ENCODE peak calls at places on chromosomes 7 and 10, in four cellular contexts. F is fibroblast of pulmonary artery, S is psoas muscle, E is H1. D is an unnamed sample.

GRCh38 chr7:156668130-156668741 is 27.7 kb downstream of the RNF32 start:
- DNase-seq in F (no peak), S (no peak), E (no peak), D (no peak)

GRCh38 chr10:102546606-102547310 is 43.0 kb downstream of the SUFU start:
- DNase-seq in F (no peak), S (no peak), E (no peak), D (no peak)

GRCh38 chr10:7211857-7212577 is 198.8 kb downstream of the SFMBT2 start:
- DNase-seq in F (no peak), S (no peak), E (no peak), D (no peak)

GRCh38 chr10:100519321-100520051 is at the start of gene SEC31B:
- DNase-seq in F (no peak), S (peak), E (no peak), D (no peak)

GRCh38 chr10:132477398-132478340 is 59.9 kb upstream of the INPP5A start:
- DNase-seq in F (no peak), S (no peak), E (no peak), D (no peak)

GRCh38 chr10:117783698-117784395 is 241.3 kb downstream of the EMX2 start:
- DNase-seq in F (no peak), S (no peak), E (no peak), D (no peak)

GRCh38 chr7:33909312-33909711 is 4.0 kb downstream of the BMPER start:
- DNase-seq in F (no peak), S (no peak), E (no peak), D (no peak)

GRCh38 chr10:117603726-117604125 is 61.2 kb downstream of the EMX2 start:
- DNase-seq in F (no peak), S (no peak), E (no peak), D (no peak)

GRCh38 chr7:158812684-158813083 is 16.6 kb downstream of the ESYT2 start:
- DNase-seq in F (no peak), S (no peak), E (no peak), D (no peak)

GRCh38 chr10:16776896-16777295 is 40.3 kb downstream of the RSU1 start:
- DNase-seq in F (peak), S (no peak), E (no peak), D (peak)

GRCh38 chr10:8073696-8074416 is 19.4 kb downstream of the GATA3 start:
- DNase-seq in F (no peak), S (no peak), E (no peak), D (no peak)

GRCh38 chr7:19773361-19773760 is at the start of gene TMEM196:
- DNase-seq in F (no peak), S (no peak), E (no peak), D (no peak)

GRCh38 chr7:130367836-130368235 is 12.5 kb upstream of the CPA1 start:
- DNase-seq in F (no peak), S (no peak), E (no peak), D (no peak)

GRCh38 chr10:103545366-103545765 is 51.9 kb downstream of the NEURL1 start:
- DNase-seq in F (no peak), S (no peak), E (no peak), D (no peak)

GRCh38 chr7:29189743-29190201 is 4.8 kb upstream of the CHN2 start:
- DNase-seq in F (peak), S (peak), E (peak), D (peak)

DNA sequence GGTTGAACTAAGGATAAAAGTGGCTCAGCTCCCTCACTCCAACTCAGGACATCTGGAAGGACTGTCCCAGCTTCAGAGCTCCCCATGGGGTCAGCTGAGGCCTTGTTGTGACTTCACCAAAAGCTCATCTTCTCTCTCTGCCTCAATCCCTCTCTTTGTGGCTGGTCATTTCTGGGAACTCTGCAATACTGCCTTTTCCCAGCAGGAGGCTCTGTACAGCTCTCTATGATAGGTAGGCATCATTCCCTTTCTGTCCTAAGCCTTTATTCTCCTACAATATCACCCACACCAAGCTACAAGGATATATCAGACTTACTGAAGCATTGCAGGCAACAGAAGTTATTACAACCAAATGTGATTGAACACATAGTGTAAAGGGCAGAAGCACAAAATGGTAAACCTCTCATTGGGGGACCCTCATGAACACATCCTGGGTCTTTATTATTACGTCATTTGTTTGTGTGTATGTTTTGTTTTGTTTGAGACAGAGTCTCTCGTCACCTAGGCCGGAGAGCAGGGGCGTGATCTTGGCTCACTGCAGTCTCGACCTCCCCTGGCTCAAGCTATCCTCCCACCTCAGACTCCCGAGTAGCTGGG is 36.7 kb upstream of the PRPS1L1 start:
- DNase-seq in F (peak), S (no peak), E (no peak), D (peak)
- TF ChIP-seq CTCF in F (peak), S (peak), E (no peak), D (peak)

GRCh38 chr10:28669227-28670173 is 7.8 kb upstream of the BAMBI start:
- DNase-seq in F (no peak), S (no peak), E (no peak), D (no peak)
- H3K4me3 ChIP-seq in F (peak), S (peak), E (peak), D (peak)

GRCh38 chr7:141973673-141974072 is at the start of gene TAS2R38:
- DNase-seq in F (no peak), S (no peak), E (no peak), D (no peak)

GRCh38 chr7:141976524-141977245 is 3.1 kb upstream of the TAS2R38 start:
- DNase-seq in F (no peak), S (no peak), E (no peak), D (no peak)

GRCh38 chr7:141978351-141978750 is 4.8 kb upstream of the TAS2R38 start:
- DNase-seq in F (no peak), S (no peak), E (no peak), D (no peak)

GRCh38 chr7:141975806-141976523 is 2.4 kb upstream of the TAS2R38 start:
- DNase-seq in F (peak), S (peak), E (peak), D (peak)

DNA sequence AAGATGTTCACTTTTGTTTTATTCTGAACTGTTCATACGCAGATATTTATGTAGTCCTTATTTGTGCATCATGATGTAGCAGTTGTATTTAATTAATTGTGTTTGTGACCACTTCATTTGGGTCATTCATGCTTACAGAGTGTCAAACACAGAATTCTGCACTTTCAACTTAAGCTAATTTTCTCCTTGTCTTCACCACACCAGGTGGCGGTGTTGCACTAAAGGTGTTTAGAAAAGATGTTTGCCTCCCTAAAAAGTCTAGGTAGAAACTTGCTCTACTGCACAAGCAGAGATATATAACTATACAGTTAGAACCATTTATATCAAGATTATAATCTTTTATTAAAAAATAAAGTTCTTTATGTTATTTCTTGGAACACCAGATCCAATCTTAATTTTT is 1.3 kb upstream of the TAS2R38 start:
- DNase-seq in F (no peak), S (no peak), E (no peak), D (no peak)
- TF ChIP-seq CTCF in F (no peak), S (no peak), E (no peak), D (peak)

GRCh38 chr7:73890541-73891147 is 29.7 kb downstream of the TMEM270 start:
- DNase-seq in F (no peak), S (peak), E (no peak), D (no peak)

GRCh38 chr7:73887762-73888161 is 26.8 kb downstream of the TMEM270 start:
- DNase-seq in F (no peak), S (no peak), E (no peak), D (no peak)

GRCh38 chr7:73882060-73882428 is 21.1 kb downstream of the TMEM270 start:
- DNase-seq in F (no peak), S (no peak), E (no peak), D (no peak)

GRCh38 chr7:73885433-73885974 is 24.5 kb downstream of the TMEM270 start:
- DNase-seq in F (no peak), S (no peak), E (no peak), D (no peak)

DNA sequence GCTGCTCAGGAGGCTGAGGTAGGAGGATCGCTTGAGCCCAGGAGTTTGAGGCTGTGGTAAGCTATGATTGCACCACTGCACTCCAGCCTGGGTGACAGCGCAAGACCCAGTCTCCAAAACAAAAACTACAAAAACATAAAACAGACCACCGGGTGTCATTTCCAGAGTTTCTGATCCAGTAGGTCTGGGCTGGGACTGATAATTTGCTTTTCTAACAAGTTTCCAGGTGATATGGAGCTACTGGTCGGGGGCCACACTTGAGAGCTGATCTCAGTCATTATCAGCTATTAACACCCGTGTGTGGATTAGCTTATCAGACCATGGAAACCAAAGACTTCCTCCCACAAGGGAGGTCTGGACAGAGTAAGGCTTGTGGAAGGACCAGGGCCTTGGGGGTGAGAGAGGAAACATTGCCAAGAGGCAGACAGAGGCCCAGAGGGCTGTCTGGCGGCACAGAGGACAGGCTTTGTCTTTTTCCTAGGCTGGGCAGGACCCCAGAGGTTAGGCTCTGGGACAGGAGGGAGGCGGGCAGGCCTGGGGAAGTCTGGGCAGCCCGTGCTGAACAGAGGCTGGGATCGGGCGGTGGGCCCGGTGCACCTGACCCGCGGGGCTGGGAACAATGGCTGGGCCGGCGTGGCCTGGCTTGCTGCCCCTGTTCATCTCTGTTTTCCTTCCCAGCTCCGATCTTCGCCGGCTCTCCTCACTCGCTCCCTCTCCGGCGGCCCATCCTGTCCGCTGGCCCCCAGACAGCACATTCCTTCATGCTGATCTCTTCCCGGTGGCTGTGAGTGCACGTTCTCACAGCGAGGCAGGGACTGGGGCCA is 25.2 kb downstream of the TMEM270 start:
- DNase-seq in F (peak), S (peak), E (no peak), D (peak)
- H3K4me3 ChIP-seq in F (no peak), S (no peak), E (no peak), D (no peak)

DNA sequence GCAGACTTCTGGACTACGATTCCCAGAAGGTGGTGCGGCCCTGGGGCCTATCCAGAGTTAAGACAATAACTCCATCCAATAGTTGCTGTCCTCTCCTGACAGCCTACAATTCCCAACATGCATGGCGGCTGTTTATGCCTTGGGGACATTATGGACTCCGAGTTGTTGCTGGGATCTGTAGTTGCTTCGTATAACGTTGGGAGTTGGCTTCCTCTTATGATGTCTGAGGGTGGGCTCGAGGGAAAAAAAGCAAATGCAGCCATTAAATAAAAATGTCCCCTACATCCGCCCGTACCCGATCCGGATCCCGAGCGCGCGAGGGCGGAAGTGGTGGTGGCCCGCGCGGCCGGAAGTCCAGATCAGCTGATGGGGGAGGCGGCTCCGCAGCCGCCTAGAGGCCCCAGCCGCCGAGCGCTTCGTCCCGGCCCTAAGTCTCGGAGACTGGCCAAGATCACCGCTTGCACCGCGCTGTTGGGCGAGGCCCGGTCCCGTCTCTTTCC is at the start of gene ZSWIM8:
- DNase-seq in F (peak), S (peak), E (peak), D (peak)
- TF ChIP-seq CTCF in F (no peak), S (no peak), E (no peak), D (no peak)

GRCh38 chr10:129969528-129970264 is 5.6 kb upstream of the EBF3 start:
- DNase-seq in F (no peak), S (no peak), E (no peak), D (no peak)
- H3K4me3 ChIP-seq in F (peak), S (peak), E (no peak), D (peak)

DNA sequence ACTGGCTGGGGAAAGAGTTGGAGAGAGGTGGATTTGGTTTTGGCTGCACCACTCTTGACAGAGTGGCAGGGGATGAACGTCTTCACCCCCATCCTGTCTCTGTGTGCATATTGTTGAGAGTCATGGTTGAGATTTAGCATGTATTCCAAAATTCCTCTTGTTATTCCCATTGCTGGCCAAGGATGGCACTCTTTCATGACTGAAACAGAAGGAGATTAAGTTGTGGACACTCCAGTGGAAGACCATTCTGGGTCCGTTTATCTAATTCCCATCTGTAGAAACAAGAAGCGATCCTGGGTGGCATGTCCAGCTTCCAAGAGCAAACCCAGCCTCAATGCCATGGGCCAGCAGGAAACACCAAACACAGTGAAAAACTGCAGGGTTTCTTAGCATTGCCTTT is 469.0 kb upstream of the IGFBP3 start:
- DNase-seq in F (no peak), S (no peak), E (no peak), D (peak)
- TF ChIP-seq CTCF in F (peak), S (no peak), E (no peak), D (no peak)